ENCODE peak calls at places on chromosome 12, in seven cellular contexts. O, H, V, C, L, S and A are unnamed samples.

GRCh38 chr12:109760031-109760929 is 46.7 kb downstream of the FAM222A start:
- DNase-seq in S (peak), H (no peak), L (peak), C (peak), V (peak), O (peak), A (no peak)

GRCh38 chr12:109875572-109876131 is 4.7 kb downstream of the GLTP start:
- DNase-seq in H (no peak), C (no peak), S (no peak), V (no peak), L (no peak), O (no peak), A (no peak)

GRCh38 chr12:2439332-2440100 is 355.3 kb upstream of the FKBP4 start:
- DNase-seq in L (peak), V (no peak), O (peak), C (no peak), S (no peak), H (no peak), A (no peak)

GRCh38 chr12:774051-774614 is 21.8 kb downstream of the WNK1 start:
- DNase-seq in L (no peak), C (no peak), H (no peak), V (no peak), O (no peak), S (no peak), A (peak)

GRCh38 chr12:44709166-44709565 is 166.9 kb downstream of the NELL2 start:
- DNase-seq in O (no peak), S (no peak), C (no peak), V (no peak), L (no peak), H (no peak), A (no peak)

GRCh38 chr12:52774629-52775250 is 2.4 kb downstream of the KRT76 start:
- DNase-seq in V (no peak), H (no peak), L (no peak), C (no peak), O (no peak), S (peak), A (no peak)

GRCh38 chr12:30931222-30931621 is 4.7 kb downstream of the TSPAN11 start:
- DNase-seq in V (no peak), H (no peak), S (no peak), L (no peak), O (no peak), C (no peak), A (no peak)

GRCh38 chr12:11986165-11986564 is 84.6 kb upstream of the BCL2L14 start:
- DNase-seq in C (no peak), O (no peak), V (no peak), L (no peak), S (no peak), H (no peak), A (no peak)

GRCh38 chr12:26317942-26318565 is 122.7 kb downstream of the SSPN start:
- DNase-seq in L (no peak), V (no peak), C (no peak), H (no peak), S (no peak), O (no peak), A (no peak)

GRCh38 chr12:65935906-65936528 is 111.7 kb downstream of the HMGA2 start:
- DNase-seq in L (no peak), O (no peak), H (no peak), C (no peak), V (peak), S (no peak), A (no peak)

GRCh38 chr12:115636546-115636945 is 640.9 kb downstream of the MED13L start:
- DNase-seq in S (no peak), H (no peak), C (no peak), O (no peak), V (no peak), L (no peak), A (no peak)

GRCh38 chr12:66803972-66804371 is 125.1 kb upstream of the GRIP1 start:
- DNase-seq in V (no peak), S (no peak), C (no peak), L (no peak), O (no peak), H (no peak), A (peak)

GRCh38 chr12:21771311-21771710 is 3.2 kb downstream of the KCNJ8 start:
- DNase-seq in C (no peak), V (no peak), H (peak), S (no peak), O (no peak), L (no peak), A (no peak)
- H3K27ac ChIP-seq in C (no peak), V (no peak), H (no peak), S (no peak), O (peak), L (no peak), A (no peak)

DNA sequence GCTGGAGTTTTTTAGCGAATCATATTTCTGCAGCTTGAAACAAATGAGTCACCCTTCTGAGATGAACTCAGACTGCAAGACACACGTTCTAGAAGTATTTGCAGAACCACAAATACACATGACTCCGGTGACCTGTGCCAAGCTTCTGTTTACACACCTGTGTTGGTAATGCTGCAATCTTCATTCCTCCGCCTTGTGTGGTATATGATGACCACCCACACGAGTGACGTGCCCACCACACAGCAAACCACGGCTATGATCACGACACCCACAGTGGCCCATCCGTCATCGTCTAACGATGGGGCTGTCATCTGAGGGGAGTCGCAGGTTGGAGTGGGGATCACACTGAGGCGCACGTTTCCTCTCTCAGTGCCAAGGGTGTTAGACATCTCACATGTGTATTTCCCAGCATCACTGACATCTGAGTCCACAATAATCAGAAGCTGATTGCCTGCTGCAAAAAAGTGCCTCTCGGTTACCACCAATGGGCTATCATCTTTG is 43.0 kb downstream of the LRIG3 start:
- DNase-seq in V (peak), H (peak), S (no peak), L (no peak), O (no peak), C (peak), A (peak)
- H3K27ac ChIP-seq in V (no peak), H (peak), S (no peak), L (no peak), O (no peak), C (no peak), A (no peak)

DNA sequence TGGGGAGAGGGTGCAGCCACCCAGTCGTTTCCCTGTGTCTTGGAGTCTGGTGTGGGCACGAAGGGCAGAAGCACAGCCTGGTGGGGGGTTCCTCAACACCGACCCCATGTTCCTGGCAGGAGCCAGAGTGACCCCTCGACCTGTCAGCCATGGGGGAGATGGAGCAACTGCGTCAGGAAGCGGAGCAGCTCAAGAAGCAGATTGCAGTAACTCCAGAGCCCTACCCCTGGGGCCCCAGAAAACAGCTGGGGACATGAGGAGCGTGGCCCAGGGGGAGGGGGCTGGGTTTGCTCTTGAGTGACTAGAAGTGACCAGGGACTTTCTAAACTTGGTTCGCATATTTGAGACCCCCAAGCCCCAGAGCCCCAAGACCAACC is 402 bp downstream of the GNB3 start:
- DNase-seq in V (no peak), S (no peak), O (no peak), L (no peak), H (no peak), C (no peak), A (no peak)
- H3K27ac ChIP-seq in V (no peak), S (no peak), O (peak), L (no peak), H (no peak), C (no peak), A (peak)

DNA sequence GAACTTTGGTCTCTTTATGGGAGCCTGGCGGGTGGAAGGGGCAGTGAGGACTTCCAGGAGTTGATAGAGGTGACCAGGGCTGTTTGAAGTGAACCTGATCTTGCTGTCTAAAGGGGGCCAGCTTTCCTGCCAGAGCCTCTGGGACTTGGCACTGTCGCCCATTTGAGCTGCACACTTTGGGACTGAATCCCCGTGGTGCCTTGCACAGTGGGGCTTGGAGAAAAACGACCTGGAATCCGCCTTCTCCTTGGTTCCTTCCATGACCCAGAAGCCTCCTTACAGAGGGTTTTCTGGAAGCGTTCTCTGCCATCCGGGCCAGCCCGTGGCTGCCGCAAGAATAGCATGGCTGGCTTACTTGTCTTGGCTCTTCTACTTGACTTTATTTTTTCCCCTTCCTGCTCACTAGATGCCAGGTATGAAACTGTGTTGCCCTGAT is 2.0 kb downstream of the RFLNA start:
- DNase-seq in S (no peak), C (no peak), V (peak), L (no peak), H (no peak), O (no peak), A (no peak)
- H3K27ac ChIP-seq in S (no peak), C (no peak), V (no peak), L (no peak), H (no peak), O (no peak), A (no peak)

DNA sequence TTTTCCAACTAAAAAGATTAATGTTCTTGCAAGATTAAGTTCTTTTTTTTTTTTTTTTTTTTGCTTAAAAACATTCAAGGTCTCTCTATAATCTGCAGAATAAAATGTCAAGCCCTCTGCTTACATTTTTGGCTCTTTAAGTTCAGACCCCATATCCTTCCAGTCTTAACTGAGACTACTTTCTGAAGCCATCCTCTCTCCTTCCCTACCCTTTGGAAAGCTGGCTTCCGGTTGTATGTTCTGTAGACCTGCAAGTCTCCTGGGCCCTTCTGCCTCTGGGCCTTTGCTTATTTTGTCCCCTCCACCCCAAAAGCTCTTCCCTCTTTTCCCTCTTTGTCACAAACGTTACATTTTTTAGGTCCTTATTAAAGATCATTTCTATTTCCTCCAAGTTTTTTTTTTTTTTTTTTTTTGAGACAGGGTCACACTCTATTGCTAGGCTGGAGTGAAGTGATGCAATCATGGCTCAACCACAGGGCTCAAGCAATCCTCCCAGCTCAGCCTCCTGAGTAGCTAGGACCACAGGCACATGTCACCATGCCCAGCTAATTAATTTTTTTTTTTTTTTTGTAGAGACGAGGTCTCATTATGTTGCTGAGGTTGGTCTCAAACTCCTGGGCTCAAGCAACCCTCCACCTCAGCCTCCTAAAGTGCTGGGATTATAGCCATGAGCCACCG is 46.5 kb downstream of the PTPRB start:
- DNase-seq in H (no peak), S (no peak), V (no peak), O (no peak), C (no peak), L (no peak), A (peak)
- H3K27ac ChIP-seq in H (no peak), S (no peak), V (no peak), O (peak), C (no peak), L (no peak), A (no peak)

DNA sequence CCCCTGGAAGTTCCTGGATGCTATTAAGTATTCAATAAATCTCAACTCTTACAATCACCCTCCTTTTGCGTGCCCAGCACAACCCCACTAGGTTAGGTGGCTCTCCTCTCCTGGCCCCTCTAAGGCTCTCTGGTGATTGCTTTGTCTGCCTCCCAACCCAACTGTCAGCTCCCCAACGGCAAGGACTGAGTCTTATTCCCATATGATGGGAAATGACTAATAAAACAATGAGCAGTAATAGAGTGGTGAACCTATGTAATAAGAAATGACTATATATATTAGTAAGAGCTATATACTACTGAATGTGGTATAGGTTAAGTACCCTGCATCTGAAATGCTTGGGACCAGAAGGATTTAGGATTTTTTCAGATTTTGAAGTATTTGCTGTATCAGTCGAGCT is 8.1 kb downstream of the APPL2 start:
- DNase-seq in V (no peak), C (no peak), H (no peak), S (no peak), O (no peak), L (no peak), A (no peak)
- H3K27ac ChIP-seq in V (no peak), C (no peak), H (no peak), S (no peak), O (no peak), L (peak), A (no peak)

GRCh38 chr12:131353826-131354225 is 357.1 kb upstream of the SFSWAP start:
- DNase-seq in V (no peak), H (no peak), C (no peak), O (no peak), L (no peak), S (no peak), A (no peak)

GRCh38 chr12:131351319-131352028 is 359.4 kb upstream of the SFSWAP start:
- DNase-seq in O (no peak), L (peak), S (no peak), C (no peak), H (no peak), V (no peak), A (no peak)

GRCh38 chr12:131355688-131356245 is 355.1 kb upstream of the SFSWAP start:
- DNase-seq in S (no peak), O (no peak), V (no peak), C (no peak), L (no peak), H (no peak), A (no peak)

GRCh38 chr12:131352296-131352900 is 358.5 kb upstream of the SFSWAP start:
- DNase-seq in V (no peak), O (no peak), L (no peak), H (no peak), C (no peak), S (no peak), A (no peak)

GRCh38 chr12:131353376-131353775 is 357.5 kb upstream of the SFSWAP start:
- DNase-seq in S (no peak), C (no peak), L (no peak), V (no peak), O (no peak), H (no peak), A (no peak)
- H3K27ac ChIP-seq in S (no peak), C (no peak), L (no peak), V (no peak), O (no peak), H (no peak), A (no peak)